ENCODE peak calls at places on chromosomes 13 and 19, in six cellular contexts. N, X, E, W, H and Z are unnamed samples.

GRCh38 chr19:7870571-7871279 is 3.5 kb downstream of the PRR36 start:
- DNase-seq in W (no peak), H (peak), E (peak), X (no peak), N (peak), Z (peak)

GRCh38 chr13:66009241-66009640 is 1220.9 kb downstream of the PCDH9 start:
- DNase-seq in E (no peak), N (no peak), H (no peak), W (no peak), X (no peak), Z (no peak)

GRCh38 chr19:35249146-35249847 is 495 bp downstream of the LSR start:
- DNase-seq in H (no peak), N (no peak), X (no peak), E (peak), W (no peak), Z (no peak)

GRCh38 chr13:101649490-101650126 is 197.1 kb downstream of the ITGBL1 start:
- DNase-seq in W (no peak), N (no peak), E (no peak), X (peak), H (peak), Z (peak)

GRCh38 chr19:33687761-33688656 is 66.3 kb downstream of the CHST8 start:
- DNase-seq in H (no peak), N (peak), X (no peak), E (no peak), W (no peak), Z (no peak)

GRCh38 chr13:36275190-36276002 is 22.2 kb downstream of the CCDC169 start:
- DNase-seq in H (peak), X (peak), W (no peak), N (no peak), E (no peak), Z (peak)

GRCh38 chr19:15252398-15253018 is 20.3 kb upstream of the EPHX3 start:
- DNase-seq in H (peak), X (peak), N (peak), E (no peak), W (no peak), Z (peak)

GRCh38 chr13:33799950-33800592 is 17.9 kb upstream of the RFC3 start:
- DNase-seq in N (no peak), W (no peak), X (peak), H (peak), E (no peak), Z (peak)

GRCh38 chr19:17616961-17617806 is 61.7 kb downstream of the COLGALT1 start:
- DNase-seq in N (no peak), H (peak), W (no peak), E (no peak), X (peak), Z (no peak)

GRCh38 chr13:113905018-113905417 is 41.1 kb upstream of the GAS6 start:
- DNase-seq in X (no peak), E (peak), N (peak), W (no peak), H (no peak), Z (no peak)

GRCh38 chr19:10086032-10086903 is at the start of gene SHFL:
- DNase-seq in N (peak), X (peak), E (peak), H (peak), W (no peak), Z (peak)

GRCh38 chr13:38496956-38497355 is 147.3 kb downstream of the UFM1 start:
- DNase-seq in H (peak), N (no peak), X (no peak), W (no peak), E (no peak), Z (no peak)

GRCh38 chr19:6222884-6223283 is 56.9 kb downstream of the MLLT1 start:
- DNase-seq in X (no peak), E (no peak), N (no peak), W (no peak), H (no peak), Z (no peak)

GRCh38 chr19:39997595-39998216 is 846 bp downstream of the ZNF546 start:
- DNase-seq in H (peak), X (no peak), N (no peak), E (no peak), W (no peak), Z (no peak)

GRCh38 chr13:41017153-41017552 is 2.0 kb downstream of the ELF1 start:
- DNase-seq in X (no peak), N (no peak), E (no peak), H (no peak), W (no peak), Z (no peak)

GRCh38 chr13:40236566-40237168 is 429.8 kb downstream of the FOXO1 start:
- DNase-seq in E (no peak), N (peak), X (no peak), H (peak), W (peak), Z (no peak)

GRCh38 chr19:28324275-28325060 is 888.5 kb downstream of the UQCRFS1 start:
- DNase-seq in N (no peak), X (no peak), E (no peak), H (peak), W (no peak), Z (no peak)

GRCh38 chr13:79060216-79060615 is 345.8 kb downstream of the RBM26 start:
- DNase-seq in W (no peak), E (no peak), H (no peak), X (no peak), N (no peak), Z (no peak)
- TF ChIP-seq CTCF in W (no peak), E (no peak), H (no peak), X (no peak), N (no peak), Z (no peak)

GRCh38 chr19:19538077-19538764 is at the start of gene CILP2:
- DNase-seq in H (peak), W (no peak), X (no peak), N (no peak), E (no peak), Z (no peak)
- H3K4me3 ChIP-seq in H (peak), W (peak), X (no peak), N (peak), E (no peak), Z (no peak)

DNA sequence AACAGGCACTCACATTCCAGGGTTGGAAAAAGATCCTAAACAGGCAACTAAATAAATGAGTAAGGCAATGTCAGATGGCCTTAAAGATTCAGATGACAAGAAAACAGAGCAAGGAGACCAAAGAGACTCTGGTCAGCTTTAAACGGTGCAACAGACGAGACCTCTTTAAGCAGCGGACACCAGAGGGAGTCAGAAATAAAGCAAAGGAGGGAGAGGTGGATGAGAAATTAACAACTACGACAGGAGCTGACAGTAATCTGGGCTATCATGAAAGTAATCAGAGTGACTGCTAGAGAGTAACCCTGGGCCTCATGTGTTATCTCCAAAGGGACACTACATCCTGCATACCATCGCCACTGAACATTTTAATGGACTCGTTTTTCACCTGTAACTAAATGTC is 1.1 kb downstream of the ZNF550 start:
- DNase-seq in E (no peak), H (peak), N (no peak), X (peak), W (no peak), Z (peak)
- TF ChIP-seq CTCF in E (no peak), H (peak), N (no peak), X (no peak), W (no peak), Z (peak)

GRCh38 chr19:48444129-48444932 is 1.5 kb upstream of the GRWD1 start:
- DNase-seq in E (no peak), N (peak), H (no peak), X (no peak), W (no peak), Z (no peak)
- H3K4me3 ChIP-seq in E (no peak), N (peak), H (peak), X (peak), W (peak), Z (peak)

GRCh38 chr19:1862424-1863307 is 713 bp downstream of the KLF16 start:
- DNase-seq in E (no peak), N (no peak), X (no peak), H (no peak), W (no peak), Z (no peak)
- TF ChIP-seq CTCF in E (no peak), N (no peak), X (no peak), H (no peak), W (no peak), Z (no peak)

DNA sequence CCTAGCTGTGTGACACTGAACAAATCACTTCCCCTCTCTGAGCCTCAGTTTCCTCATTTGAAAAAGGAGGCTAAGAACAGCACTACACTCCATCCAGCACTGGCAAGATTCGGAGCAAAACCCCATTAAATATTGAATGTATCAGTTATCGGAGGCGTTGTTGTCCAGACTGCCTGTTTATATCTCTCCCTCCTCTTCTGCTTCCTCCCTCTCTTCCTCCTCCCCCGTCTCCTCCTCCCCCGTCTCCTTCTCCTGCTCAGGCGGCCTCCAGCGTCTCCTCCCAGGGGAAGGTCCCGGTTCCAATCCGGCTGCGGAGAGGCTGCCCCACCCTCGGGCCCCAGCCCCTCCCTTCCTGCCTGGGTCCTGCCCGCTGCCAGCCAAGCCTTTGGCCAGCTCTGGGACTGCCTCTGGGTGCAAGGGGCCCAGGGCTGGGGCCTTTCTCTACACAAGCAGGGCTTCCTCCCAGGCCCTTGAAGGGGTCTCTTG is 2.0 kb downstream of the RRAS start:
- DNase-seq in W (peak), N (peak), H (peak), E (peak), X (peak), Z (peak)
- H3K4me3 ChIP-seq in W (peak), N (peak), H (no peak), E (no peak), X (peak), Z (peak)

DNA sequence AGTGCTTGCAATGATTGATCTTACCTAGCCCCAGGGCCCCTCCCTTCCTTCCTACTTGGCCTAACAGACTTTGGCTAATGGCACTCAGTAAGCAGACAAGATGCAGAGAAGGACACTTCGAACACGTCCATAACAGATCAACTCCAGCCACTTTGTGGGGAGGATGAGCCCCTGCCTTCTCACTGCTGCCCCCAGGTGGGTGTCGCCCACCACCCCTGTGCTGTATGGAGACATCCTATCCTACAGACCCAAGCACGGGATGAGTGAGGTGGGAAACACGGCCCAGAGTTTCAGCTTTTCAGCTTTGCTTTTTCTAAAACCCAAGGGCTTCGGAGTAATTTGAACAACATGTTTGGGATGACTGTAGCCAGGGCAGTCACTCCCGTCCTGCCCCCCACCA is 5.5 kb downstream of the SLC7A1 start:
- DNase-seq in E (no peak), N (no peak), W (no peak), X (no peak), H (no peak), Z (no peak)
- TF ChIP-seq CTCF in E (no peak), N (no peak), W (no peak), X (peak), H (peak), Z (peak)

GRCh38 chr19:50899549-50899948 is 11.6 kb downstream of the KLK4 start:
- DNase-seq in N (no peak), W (no peak), E (no peak), X (no peak), H (no peak), Z (no peak)

GRCh38 chr19:50897191-50897607 is 14.0 kb downstream of the KLK4 start:
- DNase-seq in N (no peak), X (no peak), E (no peak), H (no peak), W (no peak), Z (no peak)

GRCh38 chr19:50898018-50898417 is 13.2 kb downstream of the KLK4 start:
- DNase-seq in E (no peak), W (no peak), N (no peak), X (no peak), H (no peak), Z (no peak)

GRCh38 chr19:50896591-50897190 is 14.5 kb downstream of the KLK4 start:
- DNase-seq in N (no peak), X (peak), E (no peak), H (peak), W (no peak), Z (no peak)

GRCh38 chr19:50897612-50898011 is 13.6 kb downstream of the KLK4 start:
- DNase-seq in W (no peak), E (no peak), H (no peak), N (no peak), X (no peak), Z (no peak)
- H3K4me3 ChIP-seq in W (no peak), E (no peak), H (no peak), N (no peak), X (no peak), Z (no peak)

GRCh38 chr19:14197882-14198281 is 8.1 kb downstream of the ADGRL1 start:
- DNase-seq in E (no peak), W (no peak), N (no peak), H (no peak), X (no peak), Z (no peak)

GRCh38 chr19:14203258-14203657 is 2.7 kb downstream of the ADGRL1 start:
- DNase-seq in E (no peak), X (no peak), H (no peak), N (no peak), W (no peak), Z (no peak)

GRCh38 chr19:14198384-14199376 is 7.3 kb downstream of the ADGRL1 start:
- DNase-seq in E (no peak), X (no peak), H (peak), N (no peak), W (no peak), Z (no peak)
- TF ChIP-seq CTCF in E (no peak), X (peak), H (no peak), N (no peak), W (no peak), Z (no peak)